ENCODE peak calls at places on chromosomes 5 and 9, in ten cellular contexts. One of them, this sample, is unnamed.

GRCh38 chr5:153084476-153084875 is 406.0 kb upstream of the GRIA1 start:
- DNase-seq in keratinocyte: peak
- DNase-seq in dorsolateral prefrontal cortex: no peak
- DNase-seq in PC-9: no peak
- DNase-seq in endothelial cell of umbilical vein: no peak
- DNase-seq in ovary: no peak
- DNase-seq in osteoblast: no peak
- DNase-seq in esophagus squamous epithelium: no peak
- DNase-seq in colonic mucosa: no peak
- DNase-seq in A673: no peak
- DNase-seq in this sample: no peak

GRCh38 chr9:134028076-134028475 is 2.8 kb downstream of the BRD3OS start:
- DNase-seq in ovary: no peak
- DNase-seq in PC-9: no peak
- DNase-seq in endothelial cell of umbilical vein: no peak
- DNase-seq in colonic mucosa: no peak
- DNase-seq in dorsolateral prefrontal cortex: no peak
- DNase-seq in esophagus squamous epithelium: no peak
- DNase-seq in A673: no peak
- DNase-seq in osteoblast: peak
- DNase-seq in keratinocyte: no peak
- DNase-seq in this sample: no peak

GRCh38 chr5:170503970-170504525 is at the start of gene KCNIP1:
- DNase-seq in dorsolateral prefrontal cortex: peak
- DNase-seq in PC-9: no peak
- DNase-seq in keratinocyte: no peak
- DNase-seq in ovary: no peak
- DNase-seq in endothelial cell of umbilical vein: peak
- DNase-seq in esophagus squamous epithelium: no peak
- DNase-seq in colonic mucosa: no peak
- DNase-seq in A673: peak
- DNase-seq in osteoblast: no peak
- DNase-seq in this sample: no peak

GRCh38 chr5:25107878-25108277 is 463.1 kb upstream of the CDH10 start:
- DNase-seq in esophagus squamous epithelium: no peak
- DNase-seq in PC-9: peak
- DNase-seq in dorsolateral prefrontal cortex: no peak
- DNase-seq in keratinocyte: no peak
- DNase-seq in osteoblast: no peak
- DNase-seq in endothelial cell of umbilical vein: no peak
- DNase-seq in A673: no peak
- DNase-seq in colonic mucosa: no peak
- DNase-seq in ovary: no peak
- DNase-seq in this sample: no peak

GRCh38 chr9:110161940-110162339 is 46.0 kb downstream of the C9orf152 start:
- DNase-seq in ovary: no peak
- DNase-seq in colonic mucosa: no peak
- DNase-seq in A673: no peak
- DNase-seq in endothelial cell of umbilical vein: no peak
- DNase-seq in dorsolateral prefrontal cortex: no peak
- DNase-seq in PC-9: no peak
- DNase-seq in keratinocyte: no peak
- DNase-seq in osteoblast: no peak
- DNase-seq in esophagus squamous epithelium: no peak
- DNase-seq in this sample: no peak

GRCh38 chr9:13049223-13049622 is 230.3 kb downstream of the MPDZ start:
- DNase-seq in PC-9: no peak
- DNase-seq in esophagus squamous epithelium: no peak
- DNase-seq in osteoblast: no peak
- DNase-seq in dorsolateral prefrontal cortex: no peak
- DNase-seq in colonic mucosa: no peak
- DNase-seq in A673: peak
- DNase-seq in keratinocyte: no peak
- DNase-seq in ovary: no peak
- DNase-seq in endothelial cell of umbilical vein: no peak
- DNase-seq in this sample: no peak

GRCh38 chr5:165325201-165325600 is 1819.8 kb downstream of the MAT2B start:
- DNase-seq in ovary: no peak
- DNase-seq in PC-9: no peak
- DNase-seq in dorsolateral prefrontal cortex: no peak
- DNase-seq in endothelial cell of umbilical vein: peak
- DNase-seq in A673: peak
- DNase-seq in colonic mucosa: no peak
- DNase-seq in osteoblast: no peak
- DNase-seq in esophagus squamous epithelium: no peak
- DNase-seq in keratinocyte: no peak
- DNase-seq in this sample: no peak

GRCh38 chr9:693460-694390 is 147.8 kb upstream of the DMRT1 start:
- DNase-seq in colonic mucosa: peak
- DNase-seq in dorsolateral prefrontal cortex: no peak
- DNase-seq in PC-9: no peak
- DNase-seq in esophagus squamous epithelium: no peak
- DNase-seq in osteoblast: no peak
- DNase-seq in endothelial cell of umbilical vein: peak
- DNase-seq in ovary: peak
- DNase-seq in A673: peak
- DNase-seq in keratinocyte: no peak
- DNase-seq in this sample: peak

GRCh38 chr5:79936644-79937216 is 54.3 kb downstream of the MTX3 start:
- DNase-seq in esophagus squamous epithelium: no peak
- DNase-seq in endothelial cell of umbilical vein: no peak
- DNase-seq in colonic mucosa: no peak
- DNase-seq in PC-9: no peak
- DNase-seq in dorsolateral prefrontal cortex: no peak
- DNase-seq in A673: no peak
- DNase-seq in ovary: no peak
- DNase-seq in osteoblast: no peak
- DNase-seq in keratinocyte: no peak
- DNase-seq in this sample: no peak

GRCh38 chr5:13595978-13596377 is 348.5 kb downstream of the DNAH5 start:
- DNase-seq in dorsolateral prefrontal cortex: no peak
- DNase-seq in colonic mucosa: no peak
- DNase-seq in esophagus squamous epithelium: no peak
- DNase-seq in osteoblast: no peak
- DNase-seq in keratinocyte: no peak
- DNase-seq in PC-9: no peak
- DNase-seq in ovary: no peak
- DNase-seq in endothelial cell of umbilical vein: no peak
- DNase-seq in A673: no peak
- DNase-seq in this sample: no peak

GRCh38 chr5:66138572-66139116 is 5.5 kb upstream of the SREK1 start:
- DNase-seq in A673: no peak
- DNase-seq in PC-9: no peak
- DNase-seq in endothelial cell of umbilical vein: no peak
- DNase-seq in esophagus squamous epithelium: no peak
- DNase-seq in osteoblast: no peak
- DNase-seq in dorsolateral prefrontal cortex: no peak
- DNase-seq in ovary: no peak
- DNase-seq in keratinocyte: no peak
- DNase-seq in colonic mucosa: no peak
- DNase-seq in this sample: no peak

GRCh38 chr9:18215626-18216025 is 258.3 kb upstream of the ADAMTSL1 start:
- DNase-seq in colonic mucosa: no peak
- DNase-seq in esophagus squamous epithelium: no peak
- DNase-seq in ovary: no peak
- DNase-seq in PC-9: no peak
- DNase-seq in osteoblast: no peak
- DNase-seq in keratinocyte: no peak
- DNase-seq in dorsolateral prefrontal cortex: no peak
- DNase-seq in endothelial cell of umbilical vein: no peak
- DNase-seq in A673: no peak
- DNase-seq in this sample: no peak

GRCh38 chr5:94693845-94694370 is 75.4 kb downstream of the SLF1 start:
- DNase-seq in A673: no peak
- DNase-seq in osteoblast: no peak
- DNase-seq in endothelial cell of umbilical vein: no peak
- DNase-seq in esophagus squamous epithelium: no peak
- DNase-seq in dorsolateral prefrontal cortex: no peak
- DNase-seq in colonic mucosa: no peak
- DNase-seq in keratinocyte: no peak
- DNase-seq in PC-9: no peak
- DNase-seq in ovary: no peak
- DNase-seq in this sample: no peak

GRCh38 chr5:135491552-135492318 is 39.6 kb upstream of the TIFAB start:
- DNase-seq in ovary: no peak
- DNase-seq in dorsolateral prefrontal cortex: no peak
- DNase-seq in colonic mucosa: no peak
- DNase-seq in endothelial cell of umbilical vein: no peak
- DNase-seq in esophagus squamous epithelium: no peak
- DNase-seq in PC-9: peak
- DNase-seq in keratinocyte: peak
- DNase-seq in osteoblast: no peak
- DNase-seq in A673: no peak
- DNase-seq in this sample: no peak

GRCh38 chr9:113558632-113559502 is 95.3 kb downstream of the RGS3 start:
- DNase-seq in dorsolateral prefrontal cortex: no peak
- DNase-seq in A673: no peak
- DNase-seq in endothelial cell of umbilical vein: peak
- DNase-seq in keratinocyte: no peak
- DNase-seq in PC-9: no peak
- DNase-seq in esophagus squamous epithelium: no peak
- DNase-seq in osteoblast: peak
- DNase-seq in colonic mucosa: peak
- DNase-seq in ovary: peak
- DNase-seq in this sample: peak

GRCh38 chr9:133715866-133716563 is 22.1 kb downstream of the SARDH start:
- DNase-seq in dorsolateral prefrontal cortex: no peak
- DNase-seq in ovary: peak
- DNase-seq in endothelial cell of umbilical vein: no peak
- DNase-seq in osteoblast: peak
- DNase-seq in keratinocyte: no peak
- DNase-seq in colonic mucosa: no peak
- DNase-seq in A673: peak
- DNase-seq in PC-9: peak
- DNase-seq in esophagus squamous epithelium: no peak
- DNase-seq in this sample: no peak

GRCh38 chr5:106587-106986 is 14.6 kb downstream of the PLEKHG4B start:
- DNase-seq in A673: no peak
- DNase-seq in ovary: no peak
- DNase-seq in endothelial cell of umbilical vein: no peak
- DNase-seq in PC-9: no peak
- DNase-seq in keratinocyte: no peak
- DNase-seq in colonic mucosa: no peak
- DNase-seq in dorsolateral prefrontal cortex: no peak
- DNase-seq in osteoblast: no peak
- DNase-seq in esophagus squamous epithelium: no peak
- DNase-seq in this sample: no peak
- H3K27ac ChIP-seq in A673: no peak
- H3K27ac ChIP-seq in ovary: no peak
- H3K27ac ChIP-seq in endothelial cell of umbilical vein: no peak
- H3K27ac ChIP-seq in PC-9: no peak
- H3K27ac ChIP-seq in keratinocyte: no peak
- H3K27ac ChIP-seq in colonic mucosa: no peak
- H3K27ac ChIP-seq in dorsolateral prefrontal cortex: no peak
- H3K27ac ChIP-seq in osteoblast: no peak
- H3K27ac ChIP-seq in esophagus squamous epithelium: no peak
- H3K27ac ChIP-seq in this sample: no peak

GRCh38 chr5:123095694-123096120 is 6.7 kb downstream of the PRDM6 start:
- DNase-seq in keratinocyte: no peak
- DNase-seq in endothelial cell of umbilical vein: no peak
- DNase-seq in dorsolateral prefrontal cortex: no peak
- DNase-seq in osteoblast: peak
- DNase-seq in colonic mucosa: no peak
- DNase-seq in PC-9: no peak
- DNase-seq in A673: no peak
- DNase-seq in ovary: no peak
- DNase-seq in esophagus squamous epithelium: no peak
- DNase-seq in this sample: no peak
- H3K4me3 ChIP-seq in keratinocyte: no peak
- H3K4me3 ChIP-seq in endothelial cell of umbilical vein: no peak
- H3K4me3 ChIP-seq in dorsolateral prefrontal cortex: no peak
- H3K4me3 ChIP-seq in osteoblast: no peak
- H3K4me3 ChIP-seq in colonic mucosa: no peak
- H3K4me3 ChIP-seq in PC-9: no peak
- H3K4me3 ChIP-seq in A673: no peak
- H3K4me3 ChIP-seq in ovary: no peak
- H3K4me3 ChIP-seq in esophagus squamous epithelium: no peak
- H3K4me3 ChIP-seq in this sample: no peak

DNA sequence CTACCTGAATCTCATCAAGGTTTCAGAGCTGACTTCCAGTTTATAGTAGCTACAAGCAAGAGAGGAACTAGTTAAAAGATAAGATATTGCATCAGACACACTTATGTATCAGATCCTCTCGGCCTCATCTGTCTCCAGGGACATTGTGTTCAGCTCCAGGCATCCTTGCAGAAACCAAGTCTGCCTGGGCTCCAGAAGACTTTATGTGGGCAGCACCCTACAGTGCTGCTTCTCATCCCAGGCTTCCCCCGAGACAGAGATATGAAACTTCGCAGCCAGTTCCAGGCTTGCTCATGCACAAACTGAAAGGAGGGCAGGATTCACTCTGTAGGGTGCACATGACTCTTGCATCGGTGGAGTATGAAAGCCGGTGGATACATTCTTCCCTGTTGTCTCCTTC is 33.9 kb upstream of the FOXB2 start:
- DNase-seq in colonic mucosa: no peak
- DNase-seq in endothelial cell of umbilical vein: no peak
- DNase-seq in PC-9: no peak
- DNase-seq in keratinocyte: no peak
- DNase-seq in dorsolateral prefrontal cortex: no peak
- DNase-seq in ovary: no peak
- DNase-seq in A673: no peak
- DNase-seq in esophagus squamous epithelium: no peak
- DNase-seq in osteoblast: no peak
- DNase-seq in this sample: no peak
- TF ChIP-seq CTCF in colonic mucosa: no peak
- TF ChIP-seq CTCF in endothelial cell of umbilical vein: no peak
- TF ChIP-seq CTCF in PC-9: no peak
- TF ChIP-seq CTCF in keratinocyte: no peak
- TF ChIP-seq CTCF in dorsolateral prefrontal cortex: no peak
- TF ChIP-seq CTCF in ovary: no peak
- TF ChIP-seq CTCF in A673: no peak
- TF ChIP-seq CTCF in esophagus squamous epithelium: no peak
- TF ChIP-seq CTCF in osteoblast: no peak
- TF ChIP-seq CTCF in this sample: no peak

DNA sequence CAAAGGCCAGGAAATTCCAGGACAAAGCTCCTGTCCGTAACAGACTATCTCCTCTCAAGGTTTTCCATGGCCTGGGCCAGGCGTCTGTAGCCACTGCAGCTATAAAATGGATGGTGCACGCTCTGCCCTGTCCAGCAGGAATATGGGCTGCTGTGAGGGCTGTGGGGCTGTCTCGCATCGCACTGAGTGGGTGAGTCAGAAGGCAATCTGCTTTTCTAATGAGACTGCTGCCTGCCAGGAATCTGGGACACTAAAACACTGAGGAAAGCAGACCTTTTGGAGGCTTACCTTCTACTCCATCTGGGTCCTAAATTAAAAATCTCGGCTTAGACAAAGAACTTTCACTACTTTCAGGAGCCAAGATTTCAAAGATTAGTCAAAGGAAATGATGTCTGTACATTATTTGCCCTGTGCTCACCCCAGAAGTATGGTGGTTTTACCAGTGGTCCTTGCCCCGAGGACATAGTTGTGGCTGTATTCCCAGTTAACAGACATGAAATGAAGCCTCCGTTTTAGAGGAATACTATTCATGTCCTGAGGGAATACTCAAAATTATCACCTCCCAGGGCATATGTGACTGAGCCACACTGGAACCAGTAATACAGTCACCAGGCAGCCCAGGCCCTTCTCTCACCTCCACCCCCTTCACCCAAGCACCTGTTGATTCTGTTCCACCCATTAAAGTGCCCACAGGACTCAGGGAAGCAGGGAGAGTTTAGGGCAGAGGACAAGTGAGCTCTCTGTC is 56.4 kb downstream of the PFDN1 start:
- DNase-seq in keratinocyte: no peak
- DNase-seq in endothelial cell of umbilical vein: peak
- DNase-seq in osteoblast: peak
- DNase-seq in dorsolateral prefrontal cortex: peak
- DNase-seq in colonic mucosa: no peak
- DNase-seq in PC-9: no peak
- DNase-seq in esophagus squamous epithelium: no peak
- DNase-seq in ovary: peak
- DNase-seq in A673: peak
- DNase-seq in this sample: peak
- H3K27ac ChIP-seq in keratinocyte: peak
- H3K27ac ChIP-seq in endothelial cell of umbilical vein: peak
- H3K27ac ChIP-seq in osteoblast: peak
- H3K27ac ChIP-seq in dorsolateral prefrontal cortex: peak
- H3K27ac ChIP-seq in colonic mucosa: no peak
- H3K27ac ChIP-seq in PC-9: peak
- H3K27ac ChIP-seq in esophagus squamous epithelium: peak
- H3K27ac ChIP-seq in ovary: no peak
- H3K27ac ChIP-seq in A673: no peak
- H3K27ac ChIP-seq in this sample: peak